ENCODE peak calls at places on chromosomes 6 and 20, in four cellular contexts. E is activated CD8-positive, alpha-beta memory T cell treated with anti-CD3 and anti-CD28 coated beads, Interleukin-2, amount 50 U/mL, for 48 hours; B is activated T-helper 1 cell treated with anti-CD3 and anti-CD28 coated beads, Interleukin-2, amount 50 U/mL, for 16 hours; J is hypothalamus. Y is an unnamed sample.

GRCh38 chr6:20024316-20024673 is 187.1 kb downstream of the ID4 start:
- DNase-seq in E (no peak), B (no peak), J (no peak), Y (no peak)

GRCh38 chr6:36377594-36377993 is 9.9 kb downstream of the ETV7 start:
- DNase-seq in E (no peak), B (no peak), J (no peak), Y (no peak)

GRCh38 chr6:154367333-154367732 is 10.7 kb upstream of the IPCEF1 start:
- DNase-seq in E (no peak), B (no peak), J (no peak), Y (no peak)

GRCh38 chr6:44497807-44498206 is 110.3 kb downstream of the CDC5L start:
- DNase-seq in E (no peak), B (no peak), J (no peak), Y (no peak)

GRCh38 chr6:151143337-151143736 is 96.4 kb upstream of the AKAP12 start:
- DNase-seq in E (no peak), B (no peak), J (no peak), Y (no peak)

GRCh38 chr6:143687604-143688003 is 9.8 kb downstream of the PHACTR2 start:
- DNase-seq in E (no peak), B (no peak), J (no peak), Y (no peak)

GRCh38 chr6:158087519-158087867 is 80.6 kb downstream of the SERAC1 start:
- DNase-seq in E (no peak), B (no peak), J (no peak), Y (no peak)

GRCh38 chr6:166222631-166223030 is 55.0 kb upstream of the TBXT start:
- DNase-seq in E (no peak), B (no peak), J (no peak), Y (no peak)

GRCh38 chr20:21184810-21185209 is 58.9 kb downstream of the KIZ start:
- DNase-seq in E (no peak), B (no peak), J (no peak), Y (peak)

GRCh38 chr20:52622086-52622485 is 350.1 kb upstream of the TSHZ2 start:
- DNase-seq in E (no peak), B (no peak), J (no peak), Y (peak)

GRCh38 chr6:41966961-41967311 is 25.3 kb upstream of the CCND3 start:
- DNase-seq in E (peak), B (no peak), J (no peak), Y (peak)

GRCh38 chr6:125285936-125286335 is 15.8 kb downstream of the HDDC2 start:
- DNase-seq in E (no peak), B (no peak), J (no peak), Y (no peak)

GRCh38 chr6:29919506-29919905 is 22.8 kb upstream of the HLA-A start:
- DNase-seq in E (no peak), B (no peak), J (no peak), Y (no peak)

GRCh38 chr6:89797317-89797716 is 22.3 kb downstream of the MDN1 start:
- DNase-seq in E (no peak), B (no peak), J (no peak), Y (peak)

GRCh38 chr6:167671977-167672687 is 154.6 kb upstream of the AFDN start:
- DNase-seq in E (no peak), B (no peak), J (no peak), Y (no peak)

GRCh38 chr6:82348130-82348529 is 15.5 kb upstream of the TPBG start:
- DNase-seq in E (no peak), B (no peak), J (no peak), Y (no peak)

GRCh38 chr6:44338228-44339122 is 4.0 kb upstream of the SPATS1 start:
- DNase-seq in E (peak), B (peak), J (peak), Y (peak)

GRCh38 chr6:163915131-163915530 is 500.6 kb downstream of the QKI start:
- DNase-seq in E (no peak), B (no peak), J (no peak), Y (no peak)

GRCh38 chr20:31974975-31975481 is 7.1 kb downstream of the XKR7 start:
- DNase-seq in E (no peak), B (no peak), J (no peak), Y (no peak)

GRCh38 chr20:32191873-32192272 is 15.7 kb downstream of the PLAGL2 start:
- DNase-seq in E (no peak), B (no peak), J (no peak), Y (no peak)

GRCh38 chr20:1894951-1895673 is at the start of gene SIRPA:
- DNase-seq in E (no peak), B (no peak), J (peak), Y (peak)

GRCh38 chr6:117840541-117840983 is 66.5 kb upstream of the SLC35F1 start:
- DNase-seq in E (no peak), B (no peak), J (no peak), Y (peak)

GRCh38 chr6:437042-437402 is 45.5 kb downstream of the IRF4 start:
- DNase-seq in E (no peak), B (no peak), J (no peak), Y (peak)

GRCh38 chr6:165725201-165725600 is 62.2 kb upstream of the PDE10A start:
- DNase-seq in E (no peak), B (no peak), J (no peak), Y (no peak)

GRCh38 chr20:18662279-18662678 is 74.4 kb downstream of the DTD1 start:
- DNase-seq in E (no peak), B (no peak), J (no peak), Y (no peak)

GRCh38 chr6:72084992-72085569 is 198.7 kb downstream of the RIMS1 start:
- DNase-seq in E (no peak), B (no peak), J (no peak), Y (peak)

GRCh38 chr20:46507760-46508407 is 5.5 kb downstream of the ZNF334 start:
- DNase-seq in E (no peak), B (no peak), J (no peak), Y (no peak)

GRCh38 chr20:39813190-39813829 is 851.2 kb downstream of the DHX35 start:
- DNase-seq in E (no peak), B (no peak), J (no peak), Y (no peak)

GRCh38 chr6:134074151-134074712 is 21.8 kb upstream of the SLC2A12 start:
- DNase-seq in E (no peak), B (no peak), J (peak), Y (no peak)

GRCh38 chr6:87378947-87379346 is 28.8 kb upstream of the CFAP206 start:
- DNase-seq in E (no peak), B (no peak), J (no peak), Y (no peak)

GRCh38 chr6:15325540-15325955 is 79.7 kb downstream of the JARID2 start:
- DNase-seq in E (no peak), B (no peak), J (no peak), Y (no peak)

Y was measured in HCEC 1CT.